ENCODE peak calls at places on chromosomes 5 and 9, in seven cellular contexts. F, N, M, Q, Z, G and T are unnamed samples. For H3K9me3 and H3K4me1, the result is how much of the 10 kb centered on the place peaks cover.

GRCh38 chr5:114412509-114413171 is 50.8 kb downstream of the KCNN2 start:
- DNase-seq in F (no peak), N (no peak), M (no peak), Q (no peak), Z (no peak), G (no peak), T (no peak)

GRCh38 chr5:10124287-10124686 is 125.4 kb downstream of the ATPSCKMT start:
- DNase-seq in F (peak), N (no peak), M (no peak), Q (no peak), Z (no peak), G (no peak), T (no peak)

GRCh38 chr5:178351950-178352349 is 119.3 kb upstream of the PHYKPL start:
- DNase-seq in F (no peak), N (no peak), M (no peak), Q (no peak), Z (no peak), G (no peak), T (no peak)

GRCh38 chr5:178583279-178583678 is 6.9 kb downstream of the COL23A1 start:
- DNase-seq in F (no peak), N (no peak), M (no peak), Q (no peak), Z (no peak), G (no peak), T (no peak)

GRCh38 chr5:181189962-181190710 is 14.9 kb downstream of the TRIM7 start:
- DNase-seq in F (peak), N (no peak), M (peak), Q (peak), Z (no peak), G (peak), T (peak)

GRCh38 chr5:138353550-138353893 is 1.0 kb downstream of the KDM3B start:
- DNase-seq in F (no peak), N (no peak), M (no peak), Q (no peak), Z (peak), G (no peak), T (no peak)

GRCh38 chr5:82421119-82421518 is 143.0 kb upstream of the RPS23 start:
- DNase-seq in F (peak), N (no peak), M (no peak), Q (no peak), Z (no peak), G (no peak), T (no peak)

GRCh38 chr5:50699737-50700136 is 33.3 kb downstream of the PARP8 start:
- DNase-seq in F (no peak), N (no peak), M (no peak), Q (no peak), Z (no peak), G (no peak), T (no peak)

GRCh38 chr5:125115180-125115495 is 368.7 kb upstream of the ZNF608 start:
- DNase-seq in F (no peak), N (no peak), M (no peak), Q (no peak), Z (no peak), G (no peak), T (no peak)

GRCh38 chr5:92939428-92939827 is 641.6 kb downstream of the NR2F1-AS1 start:
- DNase-seq in F (no peak), N (no peak), M (no peak), Q (no peak), Z (no peak), G (no peak), T (no peak)

GRCh38 chr9:79572032-79572890 is 496 bp downstream of the TLE4 start:
- DNase-seq in F (peak), N (no peak), M (peak), Q (peak), Z (peak), G (peak), T (peak)

GRCh38 chr9:116154976-116155699 is 1.5 kb downstream of the PAPPA start:
- DNase-seq in F (peak), N (no peak), M (no peak), Q (no peak), Z (no peak), G (no peak), T (no peak)

GRCh38 chr5:142420521-142420920 is 95.7 kb upstream of the SPRY4 start:
- DNase-seq in F (no peak), N (no peak), M (no peak), Q (no peak), Z (no peak), G (no peak), T (no peak)

GRCh38 chr5:35557742-35558141 is 59.9 kb upstream of the SPEF2 start:
- DNase-seq in F (no peak), N (no peak), M (no peak), Q (no peak), Z (no peak), G (no peak), T (no peak)

GRCh38 chr5:775960-776861 is 8.3 kb downstream of the ZDHHC11B start:
- DNase-seq in F (peak), N (no peak), M (peak), Q (peak), Z (no peak), G (peak), T (no peak)

GRCh38 chr9:115018547-115019435 is 88.4 kb upstream of the TNFSF8 start:
- DNase-seq in F (peak), N (no peak), M (no peak), Q (no peak), Z (no peak), G (no peak), T (no peak)

GRCh38 chr5:56681346-56681745 is 134.0 kb upstream of the MAP3K1 start:
- DNase-seq in F (no peak), N (no peak), M (no peak), Q (no peak), Z (no peak), G (no peak), T (no peak)

GRCh38 chr5:36624277-36624676 is 17.9 kb downstream of the SLC1A3 start:
- DNase-seq in F (no peak), N (no peak), M (no peak), Q (no peak), Z (no peak), G (no peak), T (no peak)

GRCh38 chr9:99019523-99020331 is 76.0 kb downstream of the COL15A1 start:
- DNase-seq in F (peak), N (no peak), M (no peak), Q (no peak), Z (no peak), G (no peak), T (no peak)

GRCh38 chr5:149203896-149204544 is 62.7 kb downstream of the ABLIM3 start:
- DNase-seq in F (no peak), N (no peak), M (no peak), Q (no peak), Z (no peak), G (no peak), T (no peak)

GRCh38 chr9:91474656-91475055 is 51.0 kb upstream of the NFIL3 start:
- DNase-seq in F (no peak), N (no peak), M (no peak), Q (no peak), Z (no peak), G (no peak), T (no peak)

GRCh38 chr5:14675309-14675708 is 10.8 kb downstream of the OTULIN start:
- DNase-seq in F (no peak), N (no peak), M (no peak), Q (no peak), Z (no peak), G (no peak), T (no peak)

GRCh38 chr5:171850354-171850947 is 64.8 kb downstream of the SMIM23 start:
- DNase-seq in F (no peak), N (no peak), M (no peak), Q (no peak), Z (peak), G (no peak), T (no peak)

GRCh38 chr9:37149646-37150308 is 29.4 kb downstream of the ZCCHC7 start:
- DNase-seq in F (no peak), N (no peak), M (no peak), Q (no peak), Z (no peak), G (no peak), T (no peak)

GRCh38 chr5:88553926-88554325 is 285.3 kb upstream of the TMEM161B start:
- DNase-seq in F (no peak), N (no peak), M (no peak), Q (no peak), Z (no peak), G (no peak), T (no peak)

GRCh38 chr5:179793470-179794139 is at the start of gene LTC4S:
- DNase-seq in F (no peak), N (peak), M (peak), Q (peak), Z (no peak), G (peak), T (peak)

DNA sequence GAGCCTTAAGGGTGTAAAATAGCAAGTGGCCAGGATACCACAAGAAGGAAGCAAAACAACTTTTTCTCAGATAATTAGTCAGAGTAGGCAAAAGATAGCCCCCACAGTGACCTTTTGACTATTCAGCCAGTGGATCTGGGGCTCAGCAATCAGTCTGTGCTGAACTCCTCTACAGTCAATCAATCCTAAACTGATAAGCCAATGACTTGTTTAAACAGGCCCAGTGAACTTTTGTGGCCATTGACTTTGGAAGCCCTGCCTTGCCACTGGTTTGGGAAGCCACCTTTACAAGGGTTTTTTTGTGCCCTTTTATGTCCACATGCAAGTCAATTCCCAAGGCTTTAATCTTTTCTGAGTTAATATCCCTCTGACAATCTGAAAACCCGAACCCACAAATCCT is 1565.0 kb upstream of the WWC1 start:
- DNase-seq in F (no peak), N (no peak), M (no peak), Q (no peak), Z (no peak), G (no peak), T (no peak)
- H3K9me3 ChIP-seq in F (under half), N (under half), M (under half), Q (under half), Z (under half), G (under half), T (under half)

GRCh38 chr5:151237685-151238084 is 13.8 kb upstream of the CCDC69 start:
- DNase-seq in F (no peak), N (no peak), M (no peak), Q (no peak), Z (no peak), G (no peak), T (no peak)
- H3K4me3 ChIP-seq in F (no peak), N (no peak), M (no peak), Q (no peak), Z (peak), G (no peak), T (no peak)

DNA sequence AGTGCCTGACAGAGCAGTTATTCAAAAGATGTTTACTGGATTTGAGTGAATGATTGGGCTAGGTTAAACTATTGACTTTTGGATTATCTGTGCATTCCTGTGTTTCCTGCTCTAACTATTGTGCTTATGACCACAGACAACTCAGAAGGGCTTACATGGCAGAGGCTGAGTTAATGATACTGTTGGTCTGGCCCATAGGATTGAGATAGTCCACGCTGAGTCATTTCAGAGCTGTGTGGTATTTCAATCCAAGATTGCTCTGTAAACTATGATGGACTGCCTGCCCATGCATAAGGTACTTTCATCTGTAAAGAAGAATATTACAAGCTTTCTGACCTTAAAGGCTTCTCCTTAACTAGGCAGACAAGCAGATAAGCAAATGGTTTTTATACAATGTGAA is 49.1 kb upstream of the SLIT3 start:
- DNase-seq in F (peak), N (no peak), M (no peak), Q (no peak), Z (no peak), G (no peak), T (no peak)
- H3K4me1 ChIP-seq in F (half or more), N (under half), M (under half), Q (under half), Z (under half), G (under half), T (under half)

GRCh38 chr9:96741771-96742170 is 36.1 kb downstream of the ZNF510 start:
- DNase-seq in F (no peak), N (no peak), M (no peak), Q (no peak), Z (no peak), G (no peak), T (no peak)

DNA sequence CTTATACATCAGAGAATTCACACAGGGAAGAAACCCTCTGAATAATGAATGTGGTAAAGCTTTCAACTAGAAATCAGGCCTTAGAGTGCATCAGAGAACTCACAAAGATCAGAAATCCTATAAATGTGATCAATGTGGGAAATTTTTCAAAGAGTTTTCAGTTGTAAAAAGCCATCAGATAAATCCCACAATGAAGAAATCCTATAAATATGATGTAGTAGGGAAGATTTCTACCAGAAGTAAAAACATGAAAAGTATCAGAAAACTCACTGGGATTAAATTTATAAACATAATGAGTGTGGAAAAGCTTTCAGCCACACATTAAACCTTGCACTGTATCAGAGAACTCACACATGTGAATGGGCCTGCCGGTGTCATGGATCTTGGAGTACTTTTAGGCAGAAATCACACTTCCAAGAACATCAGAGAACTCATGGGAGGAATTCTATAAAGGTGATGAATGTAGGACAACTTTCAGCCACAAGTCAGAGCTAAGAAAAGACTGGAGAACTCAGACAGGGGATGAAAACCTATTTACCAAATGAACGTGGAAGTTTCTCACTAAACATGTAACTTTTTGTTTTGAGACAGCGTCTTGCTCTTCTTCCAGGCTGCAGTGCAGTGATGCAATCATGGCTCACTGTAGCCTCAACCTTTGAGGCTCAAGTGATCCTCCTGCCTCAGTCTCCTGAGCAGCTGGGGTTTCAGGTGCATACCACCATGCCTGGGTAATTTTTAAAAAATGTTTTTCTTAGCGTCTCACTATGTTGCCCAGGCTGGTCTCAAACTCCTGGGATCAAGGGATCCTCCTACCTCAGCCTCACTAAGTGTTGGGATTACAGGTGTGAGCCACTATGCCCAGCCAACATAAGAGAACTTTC is 39.5 kb downstream of the ZNF510 start:
- DNase-seq in F (no peak), N (no peak), M (no peak), Q (no peak), Z (no peak), G (no peak), T (no peak)
- H3K9me3 ChIP-seq in F (under half), N (half or more), M (under half), Q (under half), Z (under half), G (under half), T (under half)